ENCODE peak calls at places on chromosomes 2 and 18, in ten cellular contexts. L is heart right ventricle; Q is stimulated activated CD4-positive, alpha-beta T cell treated with anti-CD3 and anti-CD28 coated beads, Interleukin-4, amount 100 ng/mL, for 24 hours; X is brain microvascular endothelial cell; T is T-helper 2 cell; D is GM19239; V is NCI-H1105; O is osteocyte; G is thoracic aorta; H is IMR-90. R is an unnamed sample.

GRCh38 chr2:14621114-14621513 is 11.4 kb upstream of the LRATD1 start:
- DNase-seq in L (no peak), X (no peak), D (no peak), G (no peak), V (no peak), T (no peak), O (no peak), H (no peak), Q (no peak), R (no peak)

GRCh38 chr2:69989422-69990128 is 28.1 kb upstream of the ASPRV1 start:
- DNase-seq in X (no peak), O (no peak), G (no peak), Q (no peak), H (no peak), D (no peak), V (no peak), T (no peak), L (no peak), R (no peak)

GRCh38 chr18:46408334-46408987 is 248.6 kb downstream of the LOXHD1 start:
- DNase-seq in H (no peak), L (no peak), D (no peak), V (no peak), G (no peak), X (peak), T (no peak), O (no peak), Q (no peak), R (no peak)

GRCh38 chr2:86661333-86661732 is 37.7 kb upstream of the RNF103 start:
- DNase-seq in Q (no peak), G (no peak), T (no peak), V (no peak), D (no peak), L (no peak), O (no peak), X (peak), H (no peak), R (no peak)

GRCh38 chr2:99662761-99663341 is 173.0 kb upstream of the REV1 start:
- DNase-seq in V (no peak), G (no peak), H (peak), O (peak), X (peak), L (no peak), T (no peak), Q (no peak), D (no peak), R (peak)

GRCh38 chr2:71385008-71385407 is 53.4 kb downstream of the ZNF638 start:
- DNase-seq in G (no peak), L (no peak), V (no peak), O (no peak), H (peak), D (no peak), X (peak), Q (no peak), T (no peak), R (no peak)

GRCh38 chr2:18009891-18010290 is 131.4 kb downstream of the KCNS3 start:
- DNase-seq in O (no peak), Q (no peak), X (no peak), H (no peak), L (no peak), V (no peak), D (no peak), T (no peak), G (no peak), R (no peak)

GRCh38 chr2:130374587-130375290 is 18.9 kb downstream of the PTPN18 start:
- DNase-seq in Q (no peak), V (no peak), X (peak), H (peak), G (no peak), D (no peak), L (no peak), T (no peak), O (peak), R (no peak)

GRCh38 chr2:109214651-109215371 is 85.8 kb downstream of the SH3RF3 start:
- DNase-seq in T (no peak), H (no peak), V (no peak), L (no peak), Q (no peak), O (no peak), G (no peak), D (no peak), X (no peak), R (no peak)

GRCh38 chr18:78882585-78882984 is 97.0 kb upstream of the SALL3 start:
- DNase-seq in T (no peak), G (no peak), O (no peak), Q (no peak), X (no peak), H (no peak), L (no peak), V (no peak), D (no peak), R (no peak)

GRCh38 chr2:175926272-175926671 is 75.8 kb downstream of the LNPK start:
- DNase-seq in H (peak), O (no peak), T (no peak), X (peak), V (no peak), Q (no peak), G (no peak), L (no peak), D (no peak), R (no peak)

GRCh38 chr18:27778441-27778840 is 398.5 kb downstream of the CDH2 start:
- DNase-seq in D (no peak), V (no peak), H (peak), T (no peak), L (no peak), X (peak), O (no peak), Q (no peak), G (no peak), R (peak)

GRCh38 chr2:12717988-12718661 is 1.4 kb downstream of the TRIB2 start:
- DNase-seq in V (peak), T (no peak), X (no peak), D (no peak), Q (peak), L (no peak), H (peak), O (peak), G (no peak), R (peak)

GRCh38 chr2:102514061-102514785 is 41.2 kb downstream of the SLC9A4 start:
- DNase-seq in V (no peak), X (peak), Q (no peak), D (no peak), L (no peak), T (no peak), G (peak), O (no peak), H (peak), R (no peak)